ENCODE peak calls at places on chromosomes 16 and 17, in six cellular contexts. Z, J, U, P, S and W are unnamed samples. For H3K4me1, the result is how much of the 10 kb centered on the place peaks cover.

GRCh38 chr17:80930335-80931040 is 61.2 kb upstream of the CHMP6 start:
- DNase-seq in Z (no peak), J (no peak), U (no peak), P (no peak), S (no peak), W (no peak)

GRCh38 chr16:27759301-27759871 is 209.4 kb downstream of the KATNIP start:
- DNase-seq in Z (no peak), J (no peak), U (no peak), P (peak), S (no peak), W (no peak)

GRCh38 chr17:61849674-61850073 is 13.7 kb downstream of the BRIP1 start:
- DNase-seq in Z (no peak), J (no peak), U (no peak), P (peak), S (no peak), W (no peak)

GRCh38 chr16:26665166-26665939 is 401.4 kb upstream of the C16orf82 start:
- DNase-seq in Z (no peak), J (no peak), U (no peak), P (no peak), S (no peak), W (no peak)

GRCh38 chr17:62172492-62173291 is 107.6 kb upstream of the MED13 start:
- DNase-seq in Z (no peak), J (no peak), U (no peak), P (peak), S (no peak), W (no peak)

GRCh38 chr17:36889955-36890354 is 47.3 kb upstream of the LHX1 start:
- DNase-seq in Z (no peak), J (no peak), U (no peak), P (no peak), S (no peak), W (no peak)

GRCh38 chr17:8701221-8701620 is 43.4 kb downstream of the CCDC42 start:
- DNase-seq in Z (no peak), J (no peak), U (no peak), P (no peak), S (no peak), W (no peak)

GRCh38 chr17:248337-249235 is 67.1 kb upstream of the DOC2B start:
- DNase-seq in Z (no peak), J (no peak), U (no peak), P (no peak), S (peak), W (no peak)

GRCh38 chr17:82859431-82860403 is 19.9 kb upstream of the ZNF750 start:
- DNase-seq in Z (peak), J (peak), U (no peak), P (peak), S (peak), W (peak)

GRCh38 chr16:11308493-11309283 is 27.6 kb upstream of the PRM1 start:
- DNase-seq in Z (no peak), J (no peak), U (no peak), P (no peak), S (no peak), W (no peak)

GRCh38 chr17:42097691-42098661 is at the start of gene ZNF385C:
- DNase-seq in Z (peak), J (no peak), U (no peak), P (no peak), S (no peak), W (no peak)

GRCh38 chr16:85333744-85334640 is 221.7 kb upstream of the CIBAR2 start:
- DNase-seq in Z (no peak), J (no peak), U (no peak), P (no peak), S (no peak), W (no peak)

GRCh38 chr17:44279586-44280344 is 11.8 kb upstream of the SLC4A1 start:
- DNase-seq in Z (peak), J (no peak), U (peak), P (peak), S (peak), W (peak)

GRCh38 chr17:79951361-79952264 is 84.1 kb downstream of the TBC1D16 start:
- DNase-seq in Z (peak), J (no peak), U (no peak), P (peak), S (peak), W (peak)

GRCh38 chr17:79294459-79295071 is 219.9 kb downstream of the ENGASE start:
- DNase-seq in Z (peak), J (peak), U (peak), P (peak), S (peak), W (peak)

GRCh38 chr16:22191966-22192260 is 14.2 kb upstream of the EEF2K start:
- DNase-seq in Z (peak), J (peak), U (no peak), P (peak), S (no peak), W (no peak)

GRCh38 chr16:24141466-24141865 is 114.7 kb upstream of the CACNG3 start:
- DNase-seq in Z (no peak), J (no peak), U (no peak), P (no peak), S (no peak), W (no peak)

GRCh38 chr16:85916141-85916890 is 17.4 kb downstream of the IRF8 start:
- DNase-seq in Z (peak), J (no peak), U (peak), P (no peak), S (peak), W (peak)

GRCh38 chr16:578870-579405 is 9.2 kb downstream of the PIGQ start:
- DNase-seq in Z (peak), J (peak), U (peak), P (peak), S (peak), W (peak)

GRCh38 chr16:48862087-48862532 is 252.1 kb upstream of the N4BP1 start:
- DNase-seq in Z (peak), J (no peak), U (peak), P (peak), S (no peak), W (no peak)

GRCh38 chr17:56835259-56835575 is 1.3 kb downstream of the DGKE start:
- DNase-seq in Z (no peak), J (no peak), U (no peak), P (no peak), S (no peak), W (peak)

GRCh38 chr17:44496815-44497214 is 6.4 kb downstream of the GPATCH8 start:
- DNase-seq in Z (no peak), J (no peak), U (no peak), P (peak), S (no peak), W (no peak)

GRCh38 chr17:41061969-41062368 is 2.1 kb upstream of the KRTAP2-3 start:
- DNase-seq in Z (no peak), J (peak), U (no peak), P (peak), S (no peak), W (no peak)

GRCh38 chr17:40121886-40122465 is at the start of gene MSL1:
- DNase-seq in Z (peak), J (peak), U (peak), P (peak), S (peak), W (peak)

GRCh38 chr17:27049104-27049784 is 244.7 kb upstream of the WSB1 start:
- DNase-seq in Z (no peak), J (no peak), U (no peak), P (no peak), S (no peak), W (no peak)

GRCh38 chr16:64738321-64738960 is 383.4 kb downstream of the CDH11 start:
- DNase-seq in Z (no peak), J (no peak), U (no peak), P (peak), S (no peak), W (no peak)

GRCh38 chr16:85689950-85690320 is 1.2 kb upstream of the GINS2 start:
- DNase-seq in Z (no peak), J (no peak), U (no peak), P (no peak), S (no peak), W (no peak)

GRCh38 chr16:67470314-67470713 is 10.6 kb downstream of the ATP6V0D1 start:
- DNase-seq in Z (no peak), J (no peak), U (peak), P (no peak), S (no peak), W (no peak)

GRCh38 chr17:57609125-57609877 is 135.8 kb downstream of the CCDC182 start:
- DNase-seq in Z (peak), J (no peak), U (no peak), P (no peak), S (no peak), W (no peak)

GRCh38 chr16:46918905-46919792 is 35.0 kb downstream of the GPT2 start:
- DNase-seq in Z (peak), J (no peak), U (no peak), P (no peak), S (no peak), W (peak)

GRCh38 chr17:35449371-35449931 is 885 bp upstream of the SLFN13 start:
- DNase-seq in Z (peak), J (no peak), U (no peak), P (peak), S (peak), W (no peak)

GRCh38 chr16:66441586-66442375 is 14.7 kb downstream of the BEAN1 start:
- DNase-seq in Z (no peak), J (no peak), U (no peak), P (peak), S (no peak), W (no peak)

GRCh38 chr16:87682852-87683399 is 80.6 kb downstream of the JPH3 start:
- DNase-seq in Z (no peak), J (no peak), U (no peak), P (no peak), S (no peak), W (no peak)

GRCh38 chr17:79126139-79126538 is 51.5 kb downstream of the ENGASE start:
- DNase-seq in Z (no peak), J (no peak), U (no peak), P (no peak), S (peak), W (no peak)

DNA sequence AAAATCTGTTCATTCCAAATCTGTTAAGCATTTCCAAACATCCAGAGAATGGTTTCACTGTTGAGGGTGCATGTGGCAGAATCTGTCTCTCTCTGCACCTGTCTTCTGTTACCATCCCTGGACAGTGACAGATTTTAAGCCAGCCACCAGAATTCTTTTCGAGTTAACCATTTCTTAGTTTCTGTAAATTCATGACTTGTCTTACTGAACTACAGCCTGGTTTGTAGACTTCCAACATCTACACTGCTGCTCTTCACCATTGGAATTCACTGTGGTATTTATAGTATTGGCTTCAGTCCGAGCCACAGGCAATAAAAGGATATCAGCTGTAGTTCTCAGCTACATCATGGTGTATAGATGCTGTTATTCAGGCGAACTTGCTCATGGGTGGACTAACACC is 47.6 kb downstream of the GOSR1 start:
- DNase-seq in Z (peak), J (no peak), U (no peak), P (peak), S (no peak), W (peak)
- H3K4me1 ChIP-seq in Z (under half), J (under half), U (under half), P (under half), S (under half), W (under half)

GRCh38 chr17:48615212-48615962 is at the start of gene HOXB8:
- DNase-seq in Z (no peak), J (no peak), U (no peak), P (no peak), S (peak), W (no peak)

GRCh38 chr17:48613862-48614694 is 1.0 kb downstream of the HOXB8 start:
- DNase-seq in Z (no peak), J (peak), U (no peak), P (peak), S (peak), W (no peak)

GRCh38 chr17:48612854-48613691 is 2.0 kb downstream of the HOXB8 start:
- DNase-seq in Z (peak), J (peak), U (no peak), P (peak), S (peak), W (no peak)

GRCh38 chr17:48615963-48616718 is 1.0 kb upstream of the HOXB8 start:
- DNase-seq in Z (no peak), J (no peak), U (no peak), P (no peak), S (peak), W (no peak)

GRCh38 chr17:48614904-48615211 is 234 bp downstream of the HOXB8 start:
- DNase-seq in Z (no peak), J (no peak), U (no peak), P (no peak), S (no peak), W (no peak)
- H3K4me3 ChIP-seq in Z (no peak), J (peak), U (no peak), P (no peak), S (no peak), W (no peak)

GRCh38 chr16:70724146-70725023 is 38.5 kb upstream of the MTSS2 start:
- DNase-seq in Z (no peak), J (no peak), U (no peak), P (no peak), S (no peak), W (no peak)

GRCh38 chr16:70725912-70726828 is 40.3 kb upstream of the MTSS2 start:
- DNase-seq in Z (peak), J (no peak), U (no peak), P (no peak), S (no peak), W (no peak)

GRCh38 chr16:70726869-70727494 is 41.1 kb upstream of the MTSS2 start:
- DNase-seq in Z (no peak), J (no peak), U (no peak), P (no peak), S (no peak), W (no peak)

GRCh38 chr16:70723740-70724145 is 37.9 kb upstream of the MTSS2 start:
- DNase-seq in Z (no peak), J (no peak), U (no peak), P (no peak), S (no peak), W (no peak)

DNA sequence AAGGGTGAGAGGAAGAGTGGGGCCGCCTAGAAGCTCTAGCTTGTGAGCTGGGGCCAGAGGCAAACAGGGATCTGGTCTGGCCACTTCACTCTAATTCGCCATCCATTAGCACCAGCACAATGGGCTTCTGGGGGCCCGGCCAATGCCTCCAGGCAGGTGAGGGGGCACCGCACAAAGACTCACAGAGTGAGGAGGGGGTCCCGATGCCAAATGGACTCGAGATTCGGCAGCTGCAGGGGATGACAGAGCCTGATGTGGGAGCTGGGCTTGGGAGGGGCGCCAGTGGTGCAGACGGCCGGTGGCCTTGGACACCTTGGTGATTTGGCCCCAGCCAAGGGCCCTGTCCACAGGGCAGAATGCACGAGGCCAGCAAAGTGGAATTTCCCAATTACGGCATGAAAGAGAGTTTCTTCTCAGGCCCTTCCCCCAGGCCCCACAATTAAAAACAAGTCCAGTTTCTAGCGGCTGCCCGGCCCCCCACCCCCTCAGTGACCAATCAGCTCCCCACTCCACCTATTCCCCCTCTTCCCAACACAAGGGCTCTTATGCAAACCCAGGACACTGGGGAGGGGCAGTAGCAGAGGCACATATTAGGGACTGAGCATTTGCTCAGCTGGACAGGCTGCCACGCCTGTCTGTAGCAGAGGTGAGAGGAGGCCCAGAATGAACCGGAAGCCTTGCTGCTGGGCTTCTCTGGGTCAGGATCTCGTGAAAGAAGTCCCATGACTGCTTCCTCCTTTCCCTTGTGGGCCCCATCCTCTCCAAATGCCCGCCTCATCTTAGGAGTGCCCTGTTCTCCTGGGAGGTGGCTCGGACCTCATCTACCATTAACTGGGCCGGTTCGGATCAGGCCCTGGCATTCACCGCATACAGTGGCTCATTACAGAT is 39.4 kb upstream of the MTSS2 start:
- DNase-seq in Z (peak), J (no peak), U (no peak), P (no peak), S (no peak), W (no peak)
- H3K4me1 ChIP-seq in Z (under half), J (under half), U (under half), P (under half), S (under half), W (under half)

GRCh38 chr16:84284168-84284722 is 10.4 kb upstream of the WFDC1 start:
- DNase-seq in Z (peak), J (no peak), U (peak), P (peak), S (peak), W (peak)
- H3K4me3 ChIP-seq in Z (no peak), J (no peak), U (no peak), P (no peak), S (no peak), W (no peak)

GRCh38 chr17:50634915-50635719 is 436 bp downstream of the ABCC3 start:
- DNase-seq in Z (no peak), J (no peak), U (no peak), P (peak), S (peak), W (peak)
- H3K4me1 ChIP-seq in Z (under half), J (half or more), U (under half), P (under half), S (under half), W (under half)

GRCh38 chr17:65733314-65733713 is 171.9 kb upstream of the AXIN2 start:
- DNase-seq in Z (no peak), J (no peak), U (no peak), P (no peak), S (no peak), W (peak)

GRCh38 chr17:65739026-65739425 is 177.6 kb upstream of the AXIN2 start:
- DNase-seq in Z (no peak), J (no peak), U (no peak), P (no peak), S (no peak), W (no peak)

GRCh38 chr17:65741690-65742089 is 180.2 kb upstream of the AXIN2 start:
- DNase-seq in Z (no peak), J (no peak), U (no peak), P (no peak), S (no peak), W (no peak)

GRCh38 chr17:65742433-65743312 is 181.2 kb upstream of the AXIN2 start:
- DNase-seq in Z (no peak), J (peak), U (no peak), P (peak), S (no peak), W (no peak)

DNA sequence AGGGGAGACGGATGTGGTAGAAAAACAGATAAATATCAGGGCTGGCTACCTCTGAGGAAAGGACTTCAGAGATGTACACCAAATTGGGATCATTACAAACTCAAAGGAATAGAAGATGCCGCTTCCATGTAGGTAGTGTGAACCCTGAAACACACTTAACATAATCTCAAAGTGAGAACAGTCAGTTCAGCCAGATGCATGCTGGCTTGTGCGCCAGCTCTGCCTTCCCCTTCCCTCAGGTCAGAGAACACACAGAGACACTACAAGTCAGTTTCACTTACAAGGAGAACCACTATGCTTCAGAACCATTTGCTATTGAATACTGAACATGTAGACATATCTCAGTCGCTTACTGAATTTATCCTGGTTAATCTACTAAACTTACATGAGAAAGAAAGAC is 176.0 kb upstream of the AXIN2 start:
- DNase-seq in Z (no peak), J (no peak), U (no peak), P (no peak), S (no peak), W (no peak)
- H3K4me3 ChIP-seq in Z (no peak), J (no peak), U (no peak), P (no peak), S (no peak), W (no peak)

GRCh38 chr16:71930993-71931392 is 35.7 kb downstream of the IST1 start:
- DNase-seq in Z (no peak), J (no peak), U (no peak), P (no peak), S (no peak), W (no peak)
- H3K4me1 ChIP-seq in Z (under half), J (under half), U (under half), P (under half), S (under half), W (under half)

GRCh38 chr17:75568412-75569255 is 19.0 kb upstream of the MYO15B start:
- DNase-seq in Z (peak), J (no peak), U (no peak), P (no peak), S (no peak), W (no peak)

GRCh38 chr17:75570034-75570676 is 17.4 kb upstream of the MYO15B start:
- DNase-seq in Z (peak), J (no peak), U (no peak), P (no peak), S (no peak), W (no peak)

GRCh38 chr17:75571197-75571884 is 16.3 kb upstream of the MYO15B start:
- DNase-seq in Z (peak), J (no peak), U (no peak), P (no peak), S (no peak), W (no peak)

GRCh38 chr17:75571885-75572215 is 15.8 kb upstream of the MYO15B start:
- DNase-seq in Z (no peak), J (no peak), U (no peak), P (no peak), S (no peak), W (no peak)

DNA sequence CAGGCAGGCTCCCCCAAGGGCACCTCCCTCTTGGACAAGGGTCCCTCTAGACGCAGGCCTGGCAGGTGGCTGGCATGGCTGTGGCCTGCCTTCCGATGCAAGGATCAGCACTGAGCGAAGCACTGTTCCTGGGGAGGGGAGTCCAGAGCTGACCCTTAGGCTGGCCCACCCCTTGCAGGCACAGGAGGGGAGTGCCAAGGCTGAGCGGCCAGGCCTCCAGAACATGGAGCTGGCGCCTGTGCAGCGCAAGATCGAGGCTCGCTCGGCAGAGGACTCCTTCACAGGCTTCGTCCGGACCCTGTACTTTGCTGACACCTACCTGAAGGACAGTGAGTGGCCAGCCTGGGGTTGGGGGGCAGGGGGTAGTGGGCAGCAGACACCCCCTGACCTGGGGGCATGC is 16.8 kb upstream of the MYO15B start:
- DNase-seq in Z (peak), J (no peak), U (no peak), P (no peak), S (no peak), W (no peak)
- H3K4me3 ChIP-seq in Z (no peak), J (no peak), U (no peak), P (no peak), S (no peak), W (no peak)